ENCODE peak calls at places on chromosomes 7 and 10, in nine cellular contexts. I is GM10248, Z is PC-3, M is right lobe of liver, H is fibroblast of the aortic adventitia, K is dorsolateral prefrontal cortex, C is IMR-90, W is Calu3, F is neural progenitor cell. J is an unnamed sample.
A peak's percentile ranks its signal among the peaks of the same experiment; 100 is the strongest.

GRCh38 chr10:103895458-103896186 is 22.4 kb downstream of the STN1 start:
- DNase-seq in I (no peak), Z (peak; percentile 77), M (no peak), H (peak; percentile 74), K (no peak), C (peak; percentile 66), W (no peak), F (no peak), J (no peak)

GRCh38 chr7:73768661-73769480 is 1.2 kb downstream of the CLDN3 start:
- DNase-seq in I (peak; percentile 14), Z (no peak), M (no peak), H (no peak), K (no peak), C (no peak), W (peak; percentile 9), F (no peak), J (no peak)

GRCh38 chr10:72375173-72375572 is 20.5 kb upstream of the DNAJB12 start:
- DNase-seq in I (no peak), Z (no peak), M (no peak), H (no peak), K (no peak), C (peak; percentile 30), W (no peak), F (peak; percentile 50), J (no peak)

GRCh38 chr10:77501152-77501845 is 136.3 kb downstream of the KCNMA1 start:
- DNase-seq in I (no peak), Z (peak; percentile 100), M (no peak), H (peak; percentile 90), K (peak; percentile 46), C (peak; percentile 93), W (no peak), F (no peak), J (no peak)

GRCh38 chr10:78817361-78817760 is 251.4 kb upstream of the ZMIZ1 start:
- DNase-seq in I (no peak), Z (no peak), M (no peak), H (peak; percentile 40), K (no peak), C (no peak), W (no peak), F (no peak), J (no peak)

GRCh38 chr7:55570939-55571338 is 1.4 kb downstream of the VOPP1 start:
- DNase-seq in I (no peak), Z (peak; percentile 85), M (no peak), H (peak; percentile 84), K (no peak), C (peak; percentile 84), W (no peak), F (no peak), J (no peak)

GRCh38 chr10:52121688-52122087 is 192.4 kb upstream of the DKK1 start:
- DNase-seq in I (no peak), Z (no peak), M (no peak), H (peak; percentile 24), K (no peak), C (peak; percentile 33), W (no peak), F (no peak), J (no peak)

GRCh38 chr10:128047991-128048826 is 78.0 kb downstream of the MKI67 start:
- DNase-seq in I (no peak), Z (peak; percentile 65), M (no peak), H (peak; percentile 19), K (no peak), C (peak; percentile 53), W (no peak), F (no peak), J (peak; percentile 62)

GRCh38 chr7:4851459-4852422 is 10.1 kb downstream of the PAPOLB start:
- DNase-seq in I (no peak), Z (peak; percentile 18), M (no peak), H (no peak), K (no peak), C (no peak), W (no peak), F (no peak), J (no peak)

GRCh38 chr10:89525556-89525955 is 9.8 kb downstream of the SLC16A12 start:
- DNase-seq in I (no peak), Z (no peak), M (no peak), H (no peak), K (no peak), C (no peak), W (no peak), F (no peak), J (no peak)

GRCh38 chr10:96991313-96991841 is 159.3 kb downstream of the LCOR start:
- DNase-seq in I (no peak), Z (peak; percentile 40), M (no peak), H (peak; percentile 71), K (no peak), C (peak; percentile 90), W (no peak), F (no peak), J (no peak)

GRCh38 chr10:3365630-3366029 is 193.0 kb upstream of the PITRM1 start:
- DNase-seq in I (no peak), Z (peak; percentile 72), M (no peak), H (peak; percentile 2), K (no peak), C (no peak), W (peak; percentile 28), F (no peak), J (no peak)

GRCh38 chr10:119203006-119203405 is 4.4 kb upstream of the GRK5 start:
- DNase-seq in I (no peak), Z (peak; percentile 64), M (no peak), H (peak; percentile 72), K (no peak), C (peak; percentile 84), W (no peak), F (no peak), J (no peak)

GRCh38 chr7:77409739-77410545 is 6.2 kb downstream of the GSAP start:
- DNase-seq in I (no peak), Z (peak; percentile 81), M (no peak), H (peak; percentile 78), K (no peak), C (peak; percentile 87), W (no peak), F (no peak), J (no peak)

GRCh38 chr10:74518076-74518475 is 308.3 kb upstream of the KAT6B start:
- DNase-seq in I (no peak), Z (no peak), M (no peak), H (no peak), K (no peak), C (no peak), W (no peak), F (no peak), J (no peak)

GRCh38 chr7:128974241-128974934 is 36.7 kb downstream of the IRF5 start:
- DNase-seq in I (no peak), Z (peak; percentile 38), M (no peak), H (peak; percentile 76), K (no peak), C (peak; percentile 45), W (no peak), F (no peak), J (no peak)

DNA sequence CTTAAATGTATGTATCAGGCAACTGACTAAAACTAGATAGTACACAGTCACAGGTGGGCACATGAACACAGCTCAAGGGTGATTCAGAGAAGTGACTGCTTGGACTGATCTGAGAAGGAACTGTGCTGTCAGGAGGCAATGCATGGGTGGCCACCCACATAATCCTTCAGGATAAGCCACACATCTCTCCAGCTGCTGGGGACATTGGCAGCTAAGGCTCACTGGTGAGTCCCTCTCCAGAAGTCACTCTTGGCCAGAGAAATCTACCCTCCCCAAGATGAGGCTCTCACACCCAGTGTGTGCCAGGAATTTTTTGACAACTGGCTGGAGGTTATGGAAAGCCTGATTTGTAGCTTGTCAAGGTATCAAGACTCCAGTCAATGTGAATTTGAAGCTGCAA is 302.4 kb upstream of the NEBL start:
- DNase-seq in I (no peak), Z (no peak), M (no peak), H (no peak), K (no peak), C (no peak), W (no peak), F (no peak), J (no peak)
- TF ChIP-seq CTCF in I (no peak), Z (no peak), M (no peak), H (no peak), K (no peak), C (no peak), W (no peak), F (no peak), J (no peak)

GRCh38 chr7:29839302-29839701 is 33.0 kb downstream of the WIPF3 start:
- DNase-seq in I (no peak), Z (no peak), M (no peak), H (peak; percentile 80), K (no peak), C (peak; percentile 66), W (no peak), F (no peak), J (no peak)
- TF ChIP-seq CTCF in I (no peak), Z (no peak), M (no peak), H (no peak), K (no peak), C (no peak), W (no peak), F (no peak), J (no peak)

DNA sequence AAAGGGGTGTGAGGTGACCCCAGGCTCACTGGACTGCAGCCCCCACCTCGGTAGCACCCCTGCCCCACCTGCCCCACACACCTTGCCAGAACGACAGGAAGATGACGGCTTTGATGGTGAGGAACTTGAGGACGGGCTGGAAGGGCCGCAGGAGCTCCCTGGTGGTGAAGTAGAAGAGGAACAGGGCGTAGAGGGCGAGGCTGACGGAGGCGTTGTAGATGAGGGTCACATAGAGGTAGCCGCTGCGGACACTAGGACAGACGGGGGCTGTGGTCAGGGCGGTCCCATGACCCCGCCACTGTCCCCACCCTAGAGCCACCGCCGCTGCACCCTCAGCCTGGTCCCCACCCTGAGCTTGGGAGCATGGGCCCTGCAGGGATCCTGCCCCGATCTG is 7.6 kb downstream of the TMEM184A start:
- DNase-seq in I (no peak), Z (no peak), M (no peak), H (no peak), K (no peak), C (no peak), W (no peak), F (no peak), J (no peak)
- TF ChIP-seq CTCF in I (no peak), Z (no peak), M (no peak), H (no peak), K (no peak), C (no peak), W (peak; percentile 37), F (no peak), J (no peak)

DNA sequence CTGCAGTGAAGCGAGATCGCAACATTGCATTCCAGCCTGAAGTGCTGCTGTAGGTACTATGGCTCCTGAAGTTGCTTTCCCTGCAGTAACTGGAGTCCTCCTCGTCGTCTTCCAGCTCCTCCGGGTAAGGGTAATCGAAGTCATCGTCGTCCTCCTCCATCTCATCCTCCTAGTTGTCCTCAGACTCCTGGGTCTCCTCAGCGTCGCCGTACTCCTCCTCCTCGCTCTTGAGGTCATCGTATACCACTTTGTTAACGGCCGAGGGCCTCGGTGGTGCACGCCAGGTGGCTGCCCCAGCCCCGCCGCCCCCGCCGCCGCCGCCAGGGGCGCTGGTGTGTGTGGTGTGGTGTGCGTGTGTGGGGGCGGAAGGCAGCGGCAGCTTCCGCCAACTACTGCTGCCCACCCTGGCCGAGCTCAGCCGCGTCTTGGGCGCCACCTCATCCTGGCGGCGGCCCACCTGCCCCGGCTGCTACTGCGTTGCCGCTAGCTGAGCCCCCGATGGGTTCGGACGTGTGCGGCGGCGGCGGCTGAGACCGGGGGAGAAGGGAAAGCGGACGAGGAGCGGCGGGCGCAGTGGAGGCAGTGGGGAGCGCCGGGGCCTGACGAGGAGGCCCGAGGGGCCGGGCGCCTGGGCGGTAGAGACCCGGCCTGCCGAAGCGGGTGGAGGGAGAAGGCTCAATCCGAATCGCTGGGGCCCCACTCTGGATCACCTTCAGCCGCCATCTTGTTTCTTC is 11.8 kb upstream of the ACBD5 start:
- DNase-seq in I (peak; percentile 85), Z (no peak), M (peak; percentile 79), H (peak; percentile 35), K (no peak), C (peak; percentile 27), W (peak; percentile 95), F (peak; percentile 57), J (no peak)
- TF ChIP-seq CTCF in I (peak; percentile 25), Z (no peak), M (peak; percentile 77), H (peak; percentile 37), K (peak; percentile 25), C (no peak), W (peak; percentile 79), F (peak; percentile 51), J (peak; percentile 64)

J was measured in chondrocyte.